ENCODE peak calls at places on chromosomes 3 and 15, in eight cellular contexts. One of them, this sample, is unnamed.

GRCh38 chr15:99341786-99342185 is 90.5 kb downstream of the LRRC28 start:
- DNase-seq in GM10248: no peak
- DNase-seq in heart right ventricle: no peak
- DNase-seq in tibial artery: no peak
- DNase-seq in cardiac muscle cell: no peak
- DNase-seq in omental fat pad: no peak
- DNase-seq in dorsolateral prefrontal cortex: no peak
- DNase-seq in HFFc6: no peak
- DNase-seq in this sample: no peak

GRCh38 chr15:62618432-62618831 is 424.1 kb upstream of the TPM1 start:
- DNase-seq in GM10248: no peak
- DNase-seq in heart right ventricle: no peak
- DNase-seq in tibial artery: no peak
- DNase-seq in cardiac muscle cell: no peak
- DNase-seq in omental fat pad: no peak
- DNase-seq in dorsolateral prefrontal cortex: no peak
- DNase-seq in HFFc6: peak; percentile 90
- DNase-seq in this sample: no peak

GRCh38 chr3:174440350-174440716 is 418.8 kb upstream of the NAALADL2 start:
- DNase-seq in GM10248: no peak
- DNase-seq in heart right ventricle: peak; percentile 17
- DNase-seq in tibial artery: no peak
- DNase-seq in cardiac muscle cell: peak; percentile 22
- DNase-seq in omental fat pad: no peak
- DNase-seq in dorsolateral prefrontal cortex: no peak
- DNase-seq in HFFc6: no peak
- DNase-seq in this sample: no peak

GRCh38 chr3:47536221-47536891 is 22.8 kb upstream of the ELP6 start:
- DNase-seq in GM10248: peak; percentile 16
- DNase-seq in heart right ventricle: no peak
- DNase-seq in tibial artery: no peak
- DNase-seq in cardiac muscle cell: no peak
- DNase-seq in omental fat pad: no peak
- DNase-seq in dorsolateral prefrontal cortex: peak; percentile 49
- DNase-seq in HFFc6: no peak
- DNase-seq in this sample: peak; percentile 83

GRCh38 chr15:76011611-76012010 is 613 bp downstream of the NRG4 start:
- DNase-seq in GM10248: no peak
- DNase-seq in heart right ventricle: no peak
- DNase-seq in tibial artery: no peak
- DNase-seq in cardiac muscle cell: no peak
- DNase-seq in omental fat pad: no peak
- DNase-seq in dorsolateral prefrontal cortex: no peak
- DNase-seq in HFFc6: no peak
- DNase-seq in this sample: no peak

GRCh38 chr15:33234019-33234418 is 39.5 kb upstream of the FMN1 start:
- DNase-seq in GM10248: no peak
- DNase-seq in heart right ventricle: no peak
- DNase-seq in tibial artery: no peak
- DNase-seq in cardiac muscle cell: peak; percentile 39
- DNase-seq in omental fat pad: no peak
- DNase-seq in dorsolateral prefrontal cortex: no peak
- DNase-seq in HFFc6: peak; percentile 51
- DNase-seq in this sample: no peak

GRCh38 chr3:100882571-100882981 is 110.6 kb downstream of the ABI3BP start:
- DNase-seq in GM10248: no peak
- DNase-seq in heart right ventricle: no peak
- DNase-seq in tibial artery: no peak
- DNase-seq in cardiac muscle cell: no peak
- DNase-seq in omental fat pad: no peak
- DNase-seq in dorsolateral prefrontal cortex: no peak
- DNase-seq in HFFc6: no peak
- DNase-seq in this sample: no peak

GRCh38 chr3:155744091-155744625 is 713 bp downstream of the PLCH1 start:
- DNase-seq in GM10248: peak; percentile 63
- DNase-seq in heart right ventricle: peak; percentile 5
- DNase-seq in tibial artery: no peak
- DNase-seq in cardiac muscle cell: peak; percentile 77
- DNase-seq in omental fat pad: no peak
- DNase-seq in dorsolateral prefrontal cortex: no peak
- DNase-seq in HFFc6: no peak
- DNase-seq in this sample: peak; percentile 65

GRCh38 chr3:61650276-61650675 is 88.9 kb downstream of the PTPRG start:
- DNase-seq in GM10248: no peak
- DNase-seq in heart right ventricle: peak; percentile 73
- DNase-seq in tibial artery: peak; percentile 66
- DNase-seq in cardiac muscle cell: no peak
- DNase-seq in omental fat pad: peak; percentile 29
- DNase-seq in dorsolateral prefrontal cortex: no peak
- DNase-seq in HFFc6: peak; percentile 81
- DNase-seq in this sample: no peak

GRCh38 chr3:52471371-52472238 is 16.2 kb downstream of the NISCH start:
- DNase-seq in GM10248: peak; percentile 67
- DNase-seq in heart right ventricle: peak; percentile 79
- DNase-seq in tibial artery: peak; percentile 67
- DNase-seq in cardiac muscle cell: peak; percentile 78
- DNase-seq in omental fat pad: peak; percentile 52
- DNase-seq in dorsolateral prefrontal cortex: peak; percentile 75
- DNase-seq in HFFc6: no peak
- DNase-seq in this sample: no peak

GRCh38 chr3:47802734-47803477 is at the start of gene DHX30:
- DNase-seq in GM10248: peak; percentile 94
- DNase-seq in heart right ventricle: peak; percentile 88
- DNase-seq in tibial artery: peak; percentile 86
- DNase-seq in cardiac muscle cell: peak; percentile 92
- DNase-seq in omental fat pad: peak; percentile 58
- DNase-seq in dorsolateral prefrontal cortex: peak; percentile 80
- DNase-seq in HFFc6: peak; percentile 74
- DNase-seq in this sample: peak; percentile 75

GRCh38 chr3:159453036-159453435 is 535.6 kb upstream of the IL12A start:
- DNase-seq in GM10248: no peak
- DNase-seq in heart right ventricle: no peak
- DNase-seq in tibial artery: no peak
- DNase-seq in cardiac muscle cell: no peak
- DNase-seq in omental fat pad: no peak
- DNase-seq in dorsolateral prefrontal cortex: no peak
- DNase-seq in HFFc6: no peak
- DNase-seq in this sample: no peak

GRCh38 chr3:159458982-159459381 is 529.7 kb upstream of the IL12A start:
- DNase-seq in GM10248: no peak
- DNase-seq in heart right ventricle: no peak
- DNase-seq in tibial artery: no peak
- DNase-seq in cardiac muscle cell: no peak
- DNase-seq in omental fat pad: no peak
- DNase-seq in dorsolateral prefrontal cortex: no peak
- DNase-seq in HFFc6: no peak
- DNase-seq in this sample: no peak

GRCh38 chr3:159455741-159456181 is 532.9 kb upstream of the IL12A start:
- DNase-seq in GM10248: no peak
- DNase-seq in heart right ventricle: no peak
- DNase-seq in tibial artery: no peak
- DNase-seq in cardiac muscle cell: no peak
- DNase-seq in omental fat pad: no peak
- DNase-seq in dorsolateral prefrontal cortex: no peak
- DNase-seq in HFFc6: peak; percentile 88
- DNase-seq in this sample: no peak

DNA sequence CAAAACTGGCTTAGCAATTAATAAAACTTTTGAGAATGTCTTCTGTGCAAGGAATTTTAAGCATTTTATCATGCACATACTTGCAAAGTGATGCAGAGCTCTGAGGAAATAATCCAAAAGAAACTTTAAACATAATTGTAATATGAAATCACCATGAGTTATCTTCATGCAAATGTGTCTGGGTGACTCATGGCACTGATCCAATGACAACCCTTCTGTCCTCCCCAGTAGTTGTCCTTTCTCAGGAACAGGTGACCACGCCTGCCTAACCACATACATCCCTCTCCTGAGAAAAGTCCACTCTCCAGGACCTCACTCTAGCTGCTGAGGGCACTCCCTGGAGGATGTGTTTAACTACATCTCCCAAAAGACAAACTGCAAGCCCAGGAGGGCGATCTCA is 530.6 kb upstream of the IL12A start:
- DNase-seq in GM10248: no peak
- DNase-seq in heart right ventricle: no peak
- DNase-seq in tibial artery: no peak
- DNase-seq in cardiac muscle cell: no peak
- DNase-seq in omental fat pad: no peak
- DNase-seq in dorsolateral prefrontal cortex: no peak
- DNase-seq in HFFc6: peak; percentile 97
- DNase-seq in this sample: no peak
- TF ChIP-seq CTCF in GM10248: no peak
- TF ChIP-seq CTCF in heart right ventricle: no peak
- TF ChIP-seq CTCF in tibial artery: no peak
- TF ChIP-seq CTCF in cardiac muscle cell: no peak
- TF ChIP-seq CTCF in omental fat pad: no peak
- TF ChIP-seq CTCF in dorsolateral prefrontal cortex: no peak
- TF ChIP-seq CTCF in HFFc6: no peak
- TF ChIP-seq CTCF in this sample: no peak

GRCh38 chr3:133963657-133964396 is 65.9 kb downstream of the SLCO2A1 start:
- DNase-seq in GM10248: no peak
- DNase-seq in heart right ventricle: no peak
- DNase-seq in tibial artery: no peak
- DNase-seq in cardiac muscle cell: no peak
- DNase-seq in omental fat pad: no peak
- DNase-seq in dorsolateral prefrontal cortex: no peak
- DNase-seq in HFFc6: no peak
- DNase-seq in this sample: no peak

GRCh38 chr3:133964547-133964946 is 65.2 kb downstream of the SLCO2A1 start:
- DNase-seq in GM10248: no peak
- DNase-seq in heart right ventricle: no peak
- DNase-seq in tibial artery: no peak
- DNase-seq in cardiac muscle cell: no peak
- DNase-seq in omental fat pad: no peak
- DNase-seq in dorsolateral prefrontal cortex: no peak
- DNase-seq in HFFc6: no peak
- DNase-seq in this sample: no peak

GRCh38 chr3:133965906-133966305 is 63.8 kb downstream of the SLCO2A1 start:
- DNase-seq in GM10248: no peak
- DNase-seq in heart right ventricle: no peak
- DNase-seq in tibial artery: peak; percentile 17
- DNase-seq in cardiac muscle cell: no peak
- DNase-seq in omental fat pad: no peak
- DNase-seq in dorsolateral prefrontal cortex: no peak
- DNase-seq in HFFc6: no peak
- DNase-seq in this sample: no peak

GRCh38 chr3:133965033-133965570 is 64.6 kb downstream of the SLCO2A1 start:
- DNase-seq in GM10248: no peak
- DNase-seq in heart right ventricle: no peak
- DNase-seq in tibial artery: peak; percentile 11
- DNase-seq in cardiac muscle cell: no peak
- DNase-seq in omental fat pad: no peak
- DNase-seq in dorsolateral prefrontal cortex: no peak
- DNase-seq in HFFc6: no peak
- DNase-seq in this sample: no peak

GRCh38 chr3:133962879-133963278 is 66.8 kb downstream of the SLCO2A1 start:
- DNase-seq in GM10248: no peak
- DNase-seq in heart right ventricle: no peak
- DNase-seq in tibial artery: no peak
- DNase-seq in cardiac muscle cell: no peak
- DNase-seq in omental fat pad: no peak
- DNase-seq in dorsolateral prefrontal cortex: no peak
- DNase-seq in HFFc6: peak; percentile 66
- DNase-seq in this sample: no peak
- TF ChIP-seq CTCF in GM10248: no peak
- TF ChIP-seq CTCF in heart right ventricle: no peak
- TF ChIP-seq CTCF in tibial artery: no peak
- TF ChIP-seq CTCF in cardiac muscle cell: no peak
- TF ChIP-seq CTCF in omental fat pad: no peak
- TF ChIP-seq CTCF in dorsolateral prefrontal cortex: no peak
- TF ChIP-seq CTCF in HFFc6: peak; percentile 8
- TF ChIP-seq CTCF in this sample: no peak

GRCh38 chr3:98612996-98613517 is 19.6 kb upstream of the CPOX start:
- DNase-seq in GM10248: no peak
- DNase-seq in heart right ventricle: peak; percentile 13
- DNase-seq in tibial artery: peak; percentile 33
- DNase-seq in cardiac muscle cell: no peak
- DNase-seq in omental fat pad: no peak
- DNase-seq in dorsolateral prefrontal cortex: no peak
- DNase-seq in HFFc6: no peak
- DNase-seq in this sample: no peak

GRCh38 chr3:98617841-98618240 is 24.4 kb upstream of the CPOX start:
- DNase-seq in GM10248: no peak
- DNase-seq in heart right ventricle: no peak
- DNase-seq in tibial artery: no peak
- DNase-seq in cardiac muscle cell: no peak
- DNase-seq in omental fat pad: no peak
- DNase-seq in dorsolateral prefrontal cortex: no peak
- DNase-seq in HFFc6: no peak
- DNase-seq in this sample: no peak

GRCh38 chr3:98608029-98608428 is 14.6 kb upstream of the CPOX start:
- DNase-seq in GM10248: no peak
- DNase-seq in heart right ventricle: no peak
- DNase-seq in tibial artery: no peak
- DNase-seq in cardiac muscle cell: no peak
- DNase-seq in omental fat pad: no peak
- DNase-seq in dorsolateral prefrontal cortex: no peak
- DNase-seq in HFFc6: no peak
- DNase-seq in this sample: no peak

GRCh38 chr3:98613616-98614015 is 20.2 kb upstream of the CPOX start:
- DNase-seq in GM10248: no peak
- DNase-seq in heart right ventricle: no peak
- DNase-seq in tibial artery: no peak
- DNase-seq in cardiac muscle cell: no peak
- DNase-seq in omental fat pad: no peak
- DNase-seq in dorsolateral prefrontal cortex: no peak
- DNase-seq in HFFc6: no peak
- DNase-seq in this sample: no peak

GRCh38 chr3:98612587-98612986 is 19.2 kb upstream of the CPOX start:
- DNase-seq in GM10248: no peak
- DNase-seq in heart right ventricle: no peak
- DNase-seq in tibial artery: peak; percentile 19
- DNase-seq in cardiac muscle cell: no peak
- DNase-seq in omental fat pad: no peak
- DNase-seq in dorsolateral prefrontal cortex: no peak
- DNase-seq in HFFc6: no peak
- DNase-seq in this sample: no peak
- TF ChIP-seq CTCF in GM10248: no peak
- TF ChIP-seq CTCF in heart right ventricle: peak; percentile 7
- TF ChIP-seq CTCF in tibial artery: no peak
- TF ChIP-seq CTCF in cardiac muscle cell: no peak
- TF ChIP-seq CTCF in omental fat pad: no peak
- TF ChIP-seq CTCF in dorsolateral prefrontal cortex: no peak
- TF ChIP-seq CTCF in HFFc6: peak; percentile 37
- TF ChIP-seq CTCF in this sample: no peak

DNA sequence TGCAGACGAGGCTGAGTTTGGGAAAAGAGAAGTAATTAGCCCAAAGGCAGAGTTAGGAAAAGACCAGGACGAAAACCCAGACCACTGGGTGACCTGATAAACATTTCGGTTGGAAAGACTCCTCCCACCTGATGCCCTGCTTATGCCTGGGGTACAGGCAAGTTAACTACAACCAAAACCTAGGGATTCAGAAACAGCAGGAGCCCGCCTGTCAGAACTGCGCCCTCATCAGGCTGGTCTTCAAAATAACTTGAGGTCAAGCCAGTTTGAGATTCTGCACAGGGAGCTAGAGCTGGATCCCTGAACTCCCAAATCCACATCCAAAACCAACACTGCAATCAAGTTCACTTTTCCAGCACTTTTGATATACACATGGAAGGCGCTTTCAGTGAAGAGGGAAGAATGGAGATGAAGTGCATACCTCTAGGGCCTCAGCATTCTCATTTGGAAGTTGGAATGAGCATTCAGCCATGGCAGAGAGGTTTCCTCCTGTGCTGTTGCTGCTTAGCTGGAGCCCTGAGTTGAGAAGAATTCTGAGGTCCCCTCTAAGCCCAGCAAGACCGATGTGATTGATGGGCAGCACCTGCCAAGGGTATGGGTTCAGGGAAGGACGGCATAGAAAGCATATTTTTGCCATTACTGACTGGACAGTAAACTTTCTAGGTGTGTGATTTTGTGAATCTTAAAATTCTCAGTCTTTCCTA is 11.6 kb downstream of the TSEN2 start:
- DNase-seq in GM10248: no peak
- DNase-seq in heart right ventricle: no peak
- DNase-seq in tibial artery: no peak
- DNase-seq in cardiac muscle cell: no peak
- DNase-seq in omental fat pad: no peak
- DNase-seq in dorsolateral prefrontal cortex: no peak
- DNase-seq in HFFc6: no peak
- DNase-seq in this sample: no peak
- TF ChIP-seq CTCF in GM10248: no peak
- TF ChIP-seq CTCF in heart right ventricle: no peak
- TF ChIP-seq CTCF in tibial artery: no peak
- TF ChIP-seq CTCF in cardiac muscle cell: no peak
- TF ChIP-seq CTCF in omental fat pad: no peak
- TF ChIP-seq CTCF in dorsolateral prefrontal cortex: no peak
- TF ChIP-seq CTCF in HFFc6: peak; percentile 48
- TF ChIP-seq CTCF in this sample: no peak

This sample was measured in D721Med.